ENCODE peak calls at places on chromosomes 2 and 18, in four cellular contexts. One of them, this sample, is unnamed.

GRCh38 chr18:9082763-9083510 is 19.6 kb upstream of the NDUFV2 start:
- DNase-seq in K562: no peak
- DNase-seq in GM12878: peak
- DNase-seq in H1: no peak
- DNase-seq in this sample: no peak

GRCh38 chr2:134462791-134463725 is 209.2 kb downstream of the MGAT5 start:
- DNase-seq in K562: no peak
- DNase-seq in GM12878: no peak
- DNase-seq in H1: peak
- DNase-seq in this sample: no peak

GRCh38 chr2:176079285-176079830 is 4.4 kb downstream of the EVX2 start:
- DNase-seq in K562: peak
- DNase-seq in GM12878: no peak
- DNase-seq in H1: peak
- DNase-seq in this sample: peak

GRCh38 chr2:240462073-240462703 is 26.7 kb downstream of the GPC1 start:
- DNase-seq in K562: no peak
- DNase-seq in GM12878: no peak
- DNase-seq in H1: no peak
- DNase-seq in this sample: no peak

GRCh38 chr2:225002039-225002655 is 40.1 kb downstream of the DOCK10 start:
- DNase-seq in K562: peak
- DNase-seq in GM12878: peak
- DNase-seq in H1: peak
- DNase-seq in this sample: peak

GRCh38 chr2:192253692-192254091 is 59.0 kb upstream of the TMEFF2 start:
- DNase-seq in K562: no peak
- DNase-seq in GM12878: no peak
- DNase-seq in H1: no peak
- DNase-seq in this sample: no peak

GRCh38 chr2:46163804-46164569 is 133.2 kb upstream of the EPAS1 start:
- DNase-seq in K562: no peak
- DNase-seq in GM12878: no peak
- DNase-seq in H1: no peak
- DNase-seq in this sample: no peak

GRCh38 chr2:241496904-241497877 is 11.2 kb downstream of the STK25 start:
- DNase-seq in K562: no peak
- DNase-seq in GM12878: no peak
- DNase-seq in H1: no peak
- DNase-seq in this sample: no peak

GRCh38 chr2:132670104-132670960 is at the start of gene LYPD1:
- DNase-seq in K562: no peak
- DNase-seq in GM12878: no peak
- DNase-seq in H1: peak
- DNase-seq in this sample: peak

GRCh38 chr2:151071382-151071781 is 190.3 kb downstream of the RBM43 start:
- DNase-seq in K562: no peak
- DNase-seq in GM12878: no peak
- DNase-seq in H1: no peak
- DNase-seq in this sample: no peak

DNA sequence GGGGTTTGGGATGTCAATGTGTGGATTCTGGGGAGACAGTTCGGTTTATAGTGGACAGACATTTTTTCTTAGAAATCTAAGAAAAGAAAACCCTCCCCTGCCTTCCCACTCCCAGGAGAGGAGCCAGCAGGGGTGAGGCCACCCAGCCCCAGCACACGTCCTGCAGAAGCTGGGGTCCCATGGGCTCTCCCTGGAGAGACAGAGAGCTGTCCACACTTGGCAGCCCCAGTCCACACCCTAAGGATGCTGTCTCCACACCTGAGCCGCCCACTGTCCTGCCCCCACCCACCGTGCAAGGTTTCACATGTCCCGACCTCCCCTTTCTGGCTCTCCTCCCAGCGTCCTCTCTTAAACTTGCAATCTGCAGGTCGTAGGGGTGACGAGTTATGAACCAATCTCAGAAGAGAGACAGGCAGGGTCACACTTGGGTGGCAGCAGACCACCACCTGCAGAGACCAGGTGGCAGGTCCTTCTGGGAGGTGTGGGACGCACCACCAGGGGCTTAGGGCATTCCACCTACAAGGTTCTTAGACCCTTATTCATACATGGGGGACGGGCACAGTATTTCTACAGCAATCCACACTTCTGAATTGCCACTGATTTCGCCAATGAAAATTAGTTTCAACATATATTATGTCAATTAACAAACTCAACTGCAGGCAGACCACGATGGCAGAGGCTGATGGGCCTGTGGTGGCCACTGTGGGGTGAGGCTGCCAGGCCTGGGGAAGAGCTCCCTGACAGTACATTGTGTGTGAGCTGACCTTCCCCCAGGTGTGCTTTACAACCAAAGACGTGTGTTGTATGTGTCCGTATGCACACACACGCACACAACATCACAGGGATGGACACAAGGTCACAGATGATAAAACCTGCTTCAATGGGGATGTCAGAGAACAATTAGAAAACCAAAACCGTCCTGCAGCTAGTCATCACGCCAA is 158.5 kb downstream of the TPO start:
- DNase-seq in K562: no peak
- DNase-seq in GM12878: no peak
- DNase-seq in H1: no peak
- DNase-seq in this sample: no peak
- TF ChIP-seq RAD21 in K562: no peak
- TF ChIP-seq RAD21 in GM12878: no peak
- TF ChIP-seq RAD21 in H1: no peak
- TF ChIP-seq RAD21 in this sample: no peak

DNA sequence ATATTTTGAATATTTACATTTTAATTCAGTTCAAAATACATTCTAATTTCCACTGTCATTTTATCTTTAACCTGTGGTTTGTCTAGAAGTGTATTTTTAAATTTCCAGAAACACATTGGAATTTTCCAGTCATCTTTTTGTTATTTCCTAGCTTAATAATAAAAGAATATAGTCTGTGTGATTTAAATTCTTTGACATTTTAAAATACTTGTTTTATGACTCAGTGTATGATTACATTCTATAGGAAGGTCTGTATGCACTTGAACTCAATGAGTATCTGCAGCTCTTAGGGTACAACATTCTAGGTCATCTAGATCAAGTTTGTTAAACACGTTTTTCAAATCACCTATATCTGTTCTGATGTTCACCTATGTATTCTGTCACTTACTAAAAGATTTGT is 88.3 kb upstream of the MBOAT2 start:
- DNase-seq in K562: no peak
- DNase-seq in GM12878: no peak
- DNase-seq in H1: no peak
- DNase-seq in this sample: no peak
- TF ChIP-seq NRF1 in K562: no peak
- TF ChIP-seq NRF1 in GM12878: no peak
- TF ChIP-seq NRF1 in H1: no peak
- TF ChIP-seq NRF1 in this sample: no peak

GRCh38 chr2:163665817-163666216 is 70.0 kb downstream of the FIGN start:
- DNase-seq in K562: no peak
- DNase-seq in GM12878: no peak
- DNase-seq in H1: no peak
- DNase-seq in this sample: no peak
- TF ChIP-seq RAD21 in K562: no peak
- TF ChIP-seq RAD21 in GM12878: no peak
- TF ChIP-seq RAD21 in H1: no peak
- TF ChIP-seq RAD21 in this sample: no peak

DNA sequence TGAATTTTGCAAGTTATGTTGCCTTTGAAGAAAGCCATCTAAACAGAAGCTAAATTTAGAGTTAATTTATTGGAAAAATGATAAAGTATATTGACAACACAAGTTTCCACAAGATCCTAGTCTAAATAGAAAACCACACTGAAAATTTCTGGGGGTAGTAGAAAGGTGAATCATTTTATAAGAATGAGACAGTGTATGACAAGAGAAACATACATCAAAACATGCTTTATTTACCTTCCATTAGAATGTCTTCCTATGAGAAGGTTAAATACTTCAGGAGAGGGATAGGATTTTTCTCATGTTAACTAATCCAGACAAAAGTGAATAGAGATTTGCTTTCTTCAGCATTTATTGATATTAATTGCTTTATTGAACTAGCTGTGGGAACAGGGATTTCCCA is 1389.9 kb upstream of the ZEB2 start:
- DNase-seq in K562: no peak
- DNase-seq in GM12878: no peak
- DNase-seq in H1: no peak
- DNase-seq in this sample: no peak
- TF ChIP-seq NRF1 in K562: no peak
- TF ChIP-seq NRF1 in GM12878: no peak
- TF ChIP-seq NRF1 in H1: no peak
- TF ChIP-seq NRF1 in this sample: no peak

DNA sequence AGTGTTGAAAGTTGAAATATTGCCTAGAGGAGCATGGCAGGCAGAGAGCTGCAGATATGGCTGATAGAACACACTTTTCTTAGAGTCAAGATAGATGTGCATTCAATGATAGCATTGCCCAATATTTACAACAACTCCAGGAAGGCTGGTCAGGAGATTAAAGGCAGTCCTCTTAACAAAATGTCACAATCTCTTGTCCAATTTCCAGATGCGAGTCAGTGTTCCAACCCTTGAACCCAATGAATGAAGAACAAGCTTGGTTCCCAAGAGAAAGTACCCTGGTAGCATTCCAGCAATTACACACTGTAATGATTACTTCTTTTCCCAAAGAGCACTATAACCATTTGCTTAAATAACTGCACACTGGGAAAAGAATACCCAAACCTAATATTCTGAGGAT is 839.4 kb upstream of the VRK2 start:
- DNase-seq in K562: no peak
- DNase-seq in GM12878: no peak
- DNase-seq in H1: no peak
- DNase-seq in this sample: no peak
- TF ChIP-seq RAD21 in K562: no peak
- TF ChIP-seq RAD21 in GM12878: no peak
- TF ChIP-seq RAD21 in H1: no peak
- TF ChIP-seq RAD21 in this sample: no peak

DNA sequence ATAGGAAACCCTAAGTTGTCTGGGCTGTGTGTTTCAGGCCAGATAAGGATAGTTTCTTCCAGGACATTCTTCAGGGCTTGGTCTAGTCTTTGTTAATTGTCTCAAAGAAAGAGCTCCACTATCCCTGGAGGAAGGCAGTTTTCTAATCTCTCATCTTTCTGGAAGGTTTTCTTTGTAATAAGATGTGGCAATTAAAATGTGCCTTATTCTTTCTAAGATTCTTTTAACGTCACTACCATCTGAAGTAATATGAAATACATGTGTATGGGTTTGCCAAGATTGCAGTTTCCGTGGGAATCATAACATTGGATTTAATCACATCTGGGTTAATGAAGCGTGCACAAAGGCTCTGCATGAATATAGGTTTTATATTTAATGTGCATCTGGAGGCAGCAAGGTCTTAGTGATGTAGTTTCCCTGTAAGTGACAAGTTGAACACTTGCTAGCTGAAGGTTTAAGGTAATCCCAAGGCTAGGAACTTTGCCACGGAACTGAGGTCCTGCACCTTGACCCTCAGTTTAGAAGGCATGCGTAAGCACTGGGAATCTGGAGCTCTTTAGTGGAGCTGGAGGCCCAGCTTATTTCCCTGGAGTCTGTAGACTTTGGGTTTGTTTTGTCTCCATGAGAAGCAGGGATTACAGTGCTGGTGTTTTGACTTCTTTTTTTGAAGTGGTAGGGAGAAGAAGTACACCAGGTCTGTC is 25.7 kb downstream of the DIS3L2 start:
- DNase-seq in K562: no peak
- DNase-seq in GM12878: no peak
- DNase-seq in H1: no peak
- DNase-seq in this sample: no peak
- TF ChIP-seq NRF1 in K562: no peak
- TF ChIP-seq NRF1 in GM12878: no peak
- TF ChIP-seq NRF1 in H1: no peak
- TF ChIP-seq NRF1 in this sample: no peak

GRCh38 chr2:235679471-235679870 is 185.6 kb downstream of the AGAP1 start:
- DNase-seq in K562: no peak
- DNase-seq in GM12878: no peak
- DNase-seq in H1: no peak
- DNase-seq in this sample: no peak
- TF ChIP-seq RAD21 in K562: no peak
- TF ChIP-seq RAD21 in GM12878: no peak
- TF ChIP-seq RAD21 in H1: no peak
- TF ChIP-seq RAD21 in this sample: no peak

This sample was measured in SK-N-SH.